ENCODE peak calls at places on chromosomes 3 and 15, in seven cellular contexts. B, H, R, U, Y, D and K are unnamed samples.

GRCh38 chr3:159418571-159419526 is 569.8 kb upstream of the IL12A start:
- DNase-seq in B (no peak), H (no peak), R (no peak), U (peak; percentile 94), Y (no peak), D (no peak), K (no peak)

GRCh38 chr3:157128771-157129671 is 30.9 kb downstream of the CCNL1 start:
- DNase-seq in B (no peak), H (no peak), R (no peak), U (peak; percentile 94), Y (peak; percentile 36), D (peak; percentile 66), K (no peak)

GRCh38 chr15:59741274-59741906 is 52.3 kb upstream of the BNIP2 start:
- DNase-seq in B (no peak), H (peak; percentile 30), R (peak; percentile 60), U (peak; percentile 57), Y (no peak), D (no peak), K (peak; percentile 60)

GRCh38 chr15:82789491-82789890 is 16.4 kb downstream of the FSD2 start:
- DNase-seq in B (no peak), H (no peak), R (no peak), U (peak; percentile 11), Y (no peak), D (no peak), K (no peak)

GRCh38 chr3:126629999-126630398 is 24.9 kb downstream of the TXNRD3 start:
- DNase-seq in B (no peak), H (no peak), R (no peak), U (no peak), Y (no peak), D (no peak), K (no peak)

GRCh38 chr3:130386604-130387263 is 41.3 kb downstream of the COL6A5 start:
- DNase-seq in B (no peak), H (no peak), R (no peak), U (peak; percentile 18), Y (no peak), D (no peak), K (no peak)

GRCh38 chr3:119580148-119580760 is 962 bp downstream of the ADPRH start:
- DNase-seq in B (no peak), H (no peak), R (no peak), U (no peak), Y (peak; percentile 32), D (peak; percentile 13), K (peak; percentile 6)

GRCh38 chr15:40379853-40380252 is 2.7 kb upstream of the KNSTRN start:
- DNase-seq in B (no peak), H (no peak), R (no peak), U (peak; percentile 90), Y (no peak), D (no peak), K (no peak)

GRCh38 chr3:40191850-40192448 is 117.6 kb upstream of the EIF1B start:
- DNase-seq in B (peak; percentile 51), H (peak; percentile 16), R (peak; percentile 20), U (peak; percentile 22), Y (peak; percentile 49), D (peak; percentile 26), K (peak; percentile 14)

GRCh38 chr3:48435774-48436476 is 4.0 kb downstream of the CCDC51 start:
- DNase-seq in B (peak; percentile 85), H (peak; percentile 53), R (peak; percentile 74), U (peak; percentile 69), Y (peak; percentile 87), D (peak; percentile 77), K (peak; percentile 81)

GRCh38 chr3:112539825-112540517 is 21.8 kb downstream of the ATG3 start:
- DNase-seq in B (no peak), H (no peak), R (no peak), U (no peak), Y (no peak), D (no peak), K (no peak)

GRCh38 chr3:148816971-148817519 is 10.6 kb upstream of the CPB1 start:
- DNase-seq in B (no peak), H (no peak), R (peak; percentile 12), U (no peak), Y (no peak), D (no peak), K (peak; percentile 56)

GRCh38 chr3:11651900-11652299 is 8.2 kb upstream of the VGLL4 start:
- DNase-seq in B (no peak), H (no peak), R (no peak), U (peak; percentile 30), Y (peak; percentile 61), D (peak; percentile 26), K (no peak)

GRCh38 chr3:56915969-56916586 is 114.3 kb upstream of the ARHGEF3 start:
- DNase-seq in B (no peak), H (no peak), R (no peak), U (no peak), Y (no peak), D (peak; percentile 68), K (peak; percentile 58)

GRCh38 chr3:27528798-27529197 is 44.6 kb upstream of the SLC4A7 start:
- DNase-seq in B (no peak), H (no peak), R (no peak), U (no peak), Y (no peak), D (no peak), K (no peak)

GRCh38 chr3:10973196-10973595 is 19.4 kb upstream of the SLC6A1 start:
- DNase-seq in B (no peak), H (no peak), R (no peak), U (no peak), Y (no peak), D (no peak), K (no peak)

GRCh38 chr3:194472290-194472920 is 14.4 kb downstream of the ATP13A3 start:
- DNase-seq in B (no peak), H (peak; percentile 74), R (peak; percentile 66), U (peak; percentile 78), Y (peak; percentile 56), D (peak; percentile 42), K (peak; percentile 83)

GRCh38 chr15:57224664-57225063 is 151.6 kb upstream of the CGNL1 start:
- DNase-seq in B (no peak), H (no peak), R (no peak), U (peak; percentile 83), Y (no peak), D (no peak), K (no peak)

GRCh38 chr3:70615286-70615685 is 302.8 kb upstream of the MDFIC2 start:
- DNase-seq in B (no peak), H (no peak), R (no peak), U (no peak), Y (no peak), D (no peak), K (no peak)